ENCODE peak calls at places on chromosomes 11 and 22, in five cellular contexts. N, P, X, F and D are unnamed samples.

GRCh38 chr11:8018742-8019631 is 31.9 kb downstream of the EIF3F start:
- DNase-seq in X (peak; percentile 53), N (peak; percentile 93), P (peak; percentile 51), F (peak; percentile 48), D (peak; percentile 50)

GRCh38 chr22:48667289-48667688 is 1160.4 kb downstream of the BRD1 start:
- DNase-seq in X (no peak), P (no peak), F (no peak), N (no peak), D (no peak)

GRCh38 chr22:48368975-48369525 is 1458.6 kb downstream of the BRD1 start:
- DNase-seq in P (no peak), F (no peak), N (peak; percentile 40), X (no peak), D (no peak)

GRCh38 chr11:26199341-26199740 is 132.6 kb upstream of the ANO3 start:
- DNase-seq in N (no peak), P (peak; percentile 76), F (peak; percentile 28), X (no peak), D (no peak)

GRCh38 chr22:46052801-46053562 is 76.0 kb upstream of the WNT7B start:
- DNase-seq in X (no peak), F (no peak), N (peak; percentile 78), P (peak; percentile 55), D (no peak)

GRCh38 chr11:76823481-76824028 is 37.2 kb upstream of the ACER3 start:
- DNase-seq in F (peak; percentile 63), P (no peak), N (no peak), X (peak; percentile 20), D (no peak)

GRCh38 chr11:102544594-102544993 is 14.0 kb upstream of the MMP7 start:
- DNase-seq in X (no peak), P (no peak), N (no peak), F (no peak), D (no peak)

GRCh38 chr22:46547179-46547882 is 9.9 kb upstream of the CELSR1 start:
- DNase-seq in P (peak; percentile 71), N (no peak), X (no peak), F (peak; percentile 64), D (no peak)

GRCh38 chr22:45966892-45967365 is 10.0 kb downstream of the WNT7B start:
- DNase-seq in N (no peak), F (no peak), X (peak; percentile 51), P (no peak), D (no peak)

GRCh38 chr11:34425863-34426262 is 12.9 kb upstream of the CAT start:
- DNase-seq in P (peak; percentile 20), X (no peak), F (no peak), N (no peak), D (no peak)

GRCh38 chr22:37464181-37464580 is 22.0 kb downstream of the MFNG start:
- DNase-seq in X (no peak), N (no peak), F (no peak), P (no peak), D (no peak)

GRCh38 chr11:75344761-75345454 is 6.6 kb downstream of the ARRB1 start:
- DNase-seq in X (no peak), P (no peak), F (no peak), N (no peak), D (no peak)

GRCh38 chr22:26431151-26431995 is 2.3 kb downstream of the ASPHD2 start:
- DNase-seq in N (no peak), X (no peak), P (peak; percentile 9), F (no peak), D (no peak)

GRCh38 chr22:27760474-27760873 is 41.1 kb downstream of the MN1 start:
- DNase-seq in N (no peak), F (no peak), X (no peak), P (no peak), D (no peak)

GRCh38 chr22:33142282-33142681 is 84.1 kb upstream of the SYN3 start:
- DNase-seq in N (no peak), F (no peak), P (no peak), X (no peak), D (no peak)

GRCh38 chr22:45240137-45240809 is 421 bp downstream of the KIAA0930 start:
- DNase-seq in F (no peak), X (no peak), P (peak; percentile 28), N (no peak), D (peak; percentile 45)

GRCh38 chr11:26248661-26249060 is 83.3 kb upstream of the ANO3 start:
- DNase-seq in N (no peak), X (no peak), P (no peak), F (no peak), D (no peak)

GRCh38 chr11:46694095-46694494 is 6.3 kb downstream of the ARHGAP1 start:
- DNase-seq in F (no peak), X (no peak), P (no peak), N (no peak), D (no peak)

GRCh38 chr11:83641511-83641910 is 355.3 kb upstream of the CCDC90B start:
- DNase-seq in N (peak; percentile 77), X (no peak), P (no peak), F (no peak), D (no peak)

GRCh38 chr11:1825039-1825740 is 9.6 kb upstream of the SYT8 start:
- DNase-seq in P (peak; percentile 21), F (no peak), N (no peak), X (peak; percentile 86), D (no peak)

GRCh38 chr11:111393096-111393495 is 14.0 kb upstream of the POU2AF1 start:
- DNase-seq in F (no peak), N (no peak), P (no peak), X (no peak), D (no peak)

GRCh38 chr11:31237819-31238771 is 131.4 kb downstream of the DCDC1 start:
- DNase-seq in X (peak; percentile 27), F (no peak), P (peak; percentile 4), N (no peak), D (no peak)

GRCh38 chr11:31236052-31236652 is 133.4 kb downstream of the DCDC1 start:
- DNase-seq in P (peak; percentile 39), X (no peak), F (no peak), N (no peak), D (no peak)

DNA sequence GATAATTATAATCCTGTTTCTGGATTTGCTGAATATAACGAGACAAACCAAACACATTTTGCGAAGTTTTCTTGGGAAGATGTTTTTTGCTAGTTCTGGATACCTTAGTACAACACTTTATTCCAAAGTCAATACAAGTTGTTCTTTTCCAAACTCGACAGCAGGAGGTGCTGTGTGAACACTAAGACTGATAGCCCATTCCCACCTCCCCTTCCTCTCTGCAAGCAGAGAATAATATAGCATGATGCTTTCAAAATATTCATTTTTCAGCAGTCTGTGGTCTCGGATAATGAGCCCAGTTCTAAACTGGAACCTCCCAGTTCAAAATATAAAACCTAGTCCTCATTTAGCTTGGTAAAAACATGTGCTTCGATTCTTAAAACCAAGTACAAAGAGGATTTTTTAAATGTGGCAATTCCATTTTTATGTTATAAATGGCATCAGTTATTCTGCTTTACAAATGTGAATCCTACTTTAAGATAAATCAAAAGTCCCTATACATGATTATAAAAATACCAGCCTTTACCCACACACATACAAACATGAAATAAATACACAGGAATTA is 129.1 kb downstream of the DCDC1 start:
- DNase-seq in F (peak; percentile 34), X (peak; percentile 51), P (peak; percentile 78), N (no peak), D (no peak)
- TF ChIP-seq CTCF in F (peak; percentile 75), X (peak; percentile 80), P (peak; percentile 79), N (no peak), D (no peak)

DNA sequence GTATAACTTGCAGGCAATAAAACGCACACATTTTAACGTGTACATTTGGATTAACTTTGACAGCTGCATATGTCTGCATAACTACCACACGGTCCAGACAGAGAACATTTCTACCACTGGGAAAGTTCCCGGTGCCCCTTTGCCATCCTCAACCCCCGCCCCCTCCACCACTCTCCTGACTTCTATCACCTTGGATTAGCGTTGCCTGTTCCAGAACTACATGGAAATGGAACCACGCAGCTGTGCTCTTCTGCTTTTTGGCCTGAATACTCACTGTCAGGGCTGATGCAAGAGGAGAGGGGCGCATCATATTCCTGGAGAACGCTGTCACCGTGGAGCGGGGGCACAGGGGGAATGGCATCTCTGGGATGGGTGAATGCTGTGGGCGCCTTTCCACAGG is 62.1 kb downstream of the LRP5 start:
- DNase-seq in X (no peak), F (no peak), P (no peak), N (no peak), D (no peak)
- TF ChIP-seq CTCF in X (no peak), F (no peak), P (no peak), N (no peak), D (no peak)

DNA sequence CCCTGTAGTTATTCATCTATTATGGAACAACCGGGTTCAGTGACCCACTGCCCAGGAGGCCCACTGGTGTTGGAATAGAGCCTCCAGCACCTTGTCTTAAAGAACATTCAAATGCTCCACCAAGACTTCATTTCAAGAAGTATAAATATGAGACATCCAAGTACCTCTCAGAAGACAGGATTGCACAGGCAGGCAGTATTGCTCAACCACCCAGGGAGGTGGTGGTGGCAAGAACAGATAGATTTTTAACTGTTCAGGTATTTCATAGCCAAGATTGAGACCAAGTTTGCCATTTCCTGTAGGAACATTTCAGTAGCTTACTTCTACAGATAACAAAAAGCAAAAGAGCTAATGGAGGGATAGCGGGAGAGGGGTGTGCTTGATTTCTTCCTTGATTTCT is 78.7 kb downstream of the COMMD9 start:
- DNase-seq in N (no peak), P (peak; percentile 52), X (no peak), F (no peak), D (no peak)
- TF ChIP-seq CTCF in N (no peak), P (no peak), X (no peak), F (no peak), D (no peak)

DNA sequence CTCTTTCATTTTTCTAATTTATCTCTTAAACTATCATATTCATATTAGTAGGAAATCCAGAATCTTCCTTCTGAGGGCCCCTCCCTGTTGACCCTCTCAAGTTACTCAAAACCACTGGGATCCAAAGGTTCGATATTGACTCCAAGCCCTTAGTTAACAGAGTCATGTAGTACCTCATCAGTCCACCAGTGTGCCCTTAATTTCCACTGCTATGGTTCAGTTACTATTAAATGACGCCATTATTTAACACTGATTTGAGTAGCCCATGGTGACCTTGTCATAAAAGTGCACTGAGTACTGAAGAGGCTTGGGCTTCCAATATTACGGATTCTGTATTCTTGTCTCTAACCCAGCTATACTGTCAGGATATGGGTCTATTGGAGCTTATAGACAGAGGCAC is 91.9 kb upstream of the MS4A8 start:
- DNase-seq in P (no peak), X (no peak), F (no peak), N (no peak), D (no peak)
- TF ChIP-seq CTCF in P (no peak), X (peak; percentile 43), F (no peak), N (no peak), D (no peak)

DNA sequence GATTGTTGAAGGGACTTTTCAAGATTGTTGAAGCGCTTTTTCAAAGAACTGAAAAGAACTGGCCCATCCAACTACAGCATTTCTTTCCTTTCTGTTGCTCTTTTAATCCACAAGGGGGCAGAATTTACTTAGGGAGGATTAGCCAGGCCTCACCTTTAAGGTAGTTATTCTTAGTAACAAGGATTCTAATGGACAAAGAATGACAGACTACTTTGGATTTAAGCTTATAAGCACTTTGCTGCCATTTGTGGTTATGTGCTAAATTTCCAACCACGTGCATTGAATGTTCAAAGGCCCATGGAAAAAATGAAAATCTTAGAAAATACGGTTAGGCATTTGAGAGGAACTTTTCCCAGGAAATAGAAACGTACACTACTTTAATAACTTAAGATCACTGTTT is 49.5 kb upstream of the HSPA8 start:
- DNase-seq in X (no peak), P (peak; percentile 70), N (no peak), F (no peak), D (no peak)
- TF ChIP-seq CTCF in X (peak; percentile 88), P (peak; percentile 78), N (peak; percentile 69), F (peak; percentile 68), D (no peak)